ENCODE peak calls at places on chromosomes 7 and 10, in ten cellular contexts. B, C, H, Z, D, I, O, S, R and Q are unnamed samples.

GRCh38 chr7:142795339-142795863 is 24.6 kb downstream of the PRSS2 start:
- DNase-seq in R (no peak), D (no peak), Z (peak; percentile 64), C (no peak), H (no peak), O (no peak), S (no peak), B (no peak), I (no peak), Q (no peak)

GRCh38 chr10:17474595-17474994 is 20.2 kb upstream of the ST8SIA6 start:
- DNase-seq in R (no peak), S (no peak), O (no peak), I (no peak), D (no peak), B (no peak), C (no peak), Z (no peak), H (no peak), Q (no peak)

GRCh38 chr7:1065263-1066260 is 21.2 kb downstream of the GPR146 start:
- DNase-seq in I (peak; percentile 95), S (peak; percentile 96), H (no peak), Z (peak; percentile 76), O (no peak), R (peak; percentile 87), C (peak; percentile 92), B (peak; percentile 92), D (peak; percentile 92), Q (peak; percentile 83)

GRCh38 chr7:47384755-47385475 is 197.0 kb downstream of the TNS3 start:
- DNase-seq in C (peak; percentile 31), R (no peak), H (no peak), Z (no peak), O (no peak), I (no peak), D (no peak), B (no peak), S (no peak), Q (peak; percentile 6)

GRCh38 chr10:96560970-96561887 is 25.6 kb downstream of the TM9SF3 start:
- DNase-seq in D (no peak), S (no peak), B (no peak), C (no peak), R (no peak), I (no peak), O (no peak), H (no peak), Z (no peak), Q (no peak)

GRCh38 chr7:45924283-45924682 is 3.2 kb upstream of the IGFBP3 start:
- DNase-seq in Z (no peak), C (no peak), O (no peak), B (no peak), D (no peak), H (peak; percentile 59), I (peak; percentile 67), S (no peak), R (no peak), Q (no peak)

GRCh38 chr10:11595395-11595692 is 16.1 kb downstream of the USP6NL start:
- DNase-seq in D (no peak), I (no peak), H (no peak), Z (no peak), B (no peak), C (no peak), O (no peak), S (no peak), R (no peak), Q (no peak)

GRCh38 chr7:117837841-117838240 is 35.4 kb downstream of the CTTNBP2 start:
- DNase-seq in D (no peak), Z (no peak), C (no peak), O (no peak), S (no peak), H (no peak), R (no peak), B (no peak), I (no peak), Q (no peak)

GRCh38 chr10:91597397-91597881 is 35.4 kb downstream of the PPP1R3C start:
- DNase-seq in R (no peak), H (no peak), D (no peak), B (no peak), I (no peak), O (no peak), C (no peak), S (no peak), Z (no peak), Q (no peak)

GRCh38 chr7:28921822-28922221 is 36.3 kb downstream of the TRIL start:
- DNase-seq in H (no peak), S (peak; percentile 59), B (peak; percentile 42), O (peak; percentile 18), Z (no peak), R (no peak), I (peak; percentile 58), C (no peak), D (peak; percentile 71), Q (peak; percentile 24)

GRCh38 chr7:815284-816216 is 16.7 kb upstream of the SUN1 start:
- DNase-seq in R (peak; percentile 50), Z (no peak), I (peak; percentile 23), H (no peak), D (peak; percentile 50), S (peak; percentile 49), C (no peak), B (peak; percentile 41), O (no peak), Q (peak; percentile 88)

GRCh38 chr10:29130190-29130673 is 158.6 kb upstream of the LYZL1 start:
- DNase-seq in B (peak; percentile 31), H (no peak), O (no peak), D (peak; percentile 1), Z (no peak), S (peak; percentile 20), R (no peak), I (peak; percentile 29), C (no peak), Q (no peak)
- TF ChIP-seq CTCF in B (peak; percentile 36), H (peak; percentile 64), O (peak; percentile 60), D (peak; percentile 36), Z (peak; percentile 25), S (no peak), R (peak; percentile 64), I (peak; percentile 56), C (peak; percentile 48), Q (peak; percentile 82)

GRCh38 chr7:93622036-93622714 is 47.7 kb upstream of the CALCR start:
- DNase-seq in R (no peak), H (no peak), I (peak; percentile 52), C (no peak), Z (no peak), D (peak; percentile 28), O (no peak), B (no peak), S (no peak), Q (peak; percentile 31)
- TF ChIP-seq CTCF in R (peak; percentile 20), H (peak; percentile 58), I (peak; percentile 69), C (no peak), Z (no peak), D (peak; percentile 35), O (peak; percentile 56), B (peak; percentile 25), S (no peak), Q (peak; percentile 64)

DNA sequence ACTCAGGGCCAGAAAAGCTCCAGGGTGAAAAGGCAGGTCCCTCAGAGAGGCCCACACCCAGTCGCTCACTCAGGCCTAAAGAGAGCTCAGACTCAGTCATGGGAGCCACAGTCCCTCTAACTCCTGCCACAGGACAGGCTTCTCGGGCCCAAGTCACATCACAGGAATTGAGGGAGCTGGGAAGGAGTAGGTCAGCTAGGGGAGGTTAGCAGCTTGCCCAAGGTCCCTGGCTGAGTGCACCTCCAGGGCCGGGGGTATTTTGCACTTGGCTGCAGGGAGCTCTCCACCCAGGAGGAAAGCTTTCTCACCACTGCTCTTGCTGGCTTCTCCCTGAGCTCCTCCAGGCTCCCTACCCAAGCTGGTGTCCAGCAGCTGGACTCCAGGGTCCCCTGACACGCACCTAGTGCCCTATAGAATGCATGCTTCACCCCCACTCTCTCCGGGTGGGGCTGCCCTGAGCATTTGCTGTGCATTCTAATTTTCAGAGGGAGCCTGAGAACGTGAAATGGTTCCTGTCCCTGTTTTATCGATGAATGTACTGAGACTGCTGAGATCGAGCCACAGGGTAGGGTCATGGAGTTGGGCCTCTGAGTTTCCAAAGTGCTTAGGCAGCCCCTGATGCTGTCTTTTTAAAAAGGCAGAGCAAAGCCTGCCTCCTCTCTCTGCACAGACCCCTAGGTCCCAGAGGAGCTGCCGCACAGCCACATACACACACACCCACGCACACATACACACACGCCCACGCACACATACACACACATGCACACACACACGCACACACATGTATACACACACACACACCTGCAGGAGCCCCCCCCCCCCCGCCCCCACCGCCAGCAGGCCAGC is 37.9 kb upstream of the RET start:
- DNase-seq in Z (no peak), H (no peak), R (no peak), S (no peak), B (no peak), D (no peak), C (no peak), I (no peak), O (no peak), Q (no peak)
- TF ChIP-seq CTCF in Z (no peak), H (no peak), R (no peak), S (no peak), B (no peak), D (no peak), C (no peak), I (no peak), O (no peak), Q (no peak)

GRCh38 chr7:138325434-138325833 is 134.6 kb upstream of the TRIM24 start:
- DNase-seq in Z (no peak), H (no peak), R (no peak), O (no peak), C (no peak), D (no peak), S (no peak), I (no peak), B (no peak), Q (no peak)

GRCh38 chr7:138328215-138328614 is 131.8 kb upstream of the TRIM24 start:
- DNase-seq in H (no peak), D (no peak), Z (no peak), B (no peak), C (no peak), S (no peak), I (no peak), O (no peak), R (no peak), Q (no peak)

DNA sequence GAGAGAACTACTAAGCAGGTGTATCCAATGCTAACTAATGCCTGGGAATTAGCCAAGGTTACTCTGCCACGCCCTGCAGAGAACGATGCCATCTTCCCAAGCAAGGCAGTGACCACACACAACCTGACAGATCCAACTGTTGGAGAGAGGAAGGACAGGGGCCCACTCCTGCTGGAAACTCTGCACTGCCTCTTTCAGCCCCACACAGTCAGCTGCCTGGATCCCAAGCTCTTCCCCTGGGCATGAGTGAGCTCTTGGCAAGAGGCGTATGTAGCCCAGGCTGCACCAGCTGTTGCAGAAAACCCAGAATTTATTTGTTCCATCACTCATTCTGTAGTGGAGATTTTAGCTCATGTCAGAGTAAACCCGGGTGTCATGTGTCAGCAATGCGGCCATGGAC is 135.2 kb upstream of the TRIM24 start:
- DNase-seq in Z (no peak), R (no peak), H (no peak), D (no peak), I (no peak), C (no peak), B (no peak), S (no peak), O (no peak), Q (no peak)
- TF ChIP-seq CTCF in Z (no peak), R (no peak), H (no peak), D (no peak), I (no peak), C (no peak), B (no peak), S (no peak), O (no peak), Q (no peak)